ENCODE peak calls at places on chromosomes 16 and 17, in nine cellular contexts. E is PC-3, S is omental fat pad, T is nephron progenitor cell, X is RWPE1, M is neural progenitor cell, B is cardiac muscle cell, Y is fibroblast of pulmonary artery, C is heart left ventricle. L is an unnamed sample.

GRCh38 chr17:51487947-51488346 is 227.6 kb downstream of the UTP18 start:
- DNase-seq in E (peak), S (no peak), T (peak), X (peak), M (peak), B (peak), Y (no peak), C (no peak), L (no peak)

GRCh38 chr17:79323556-79323955 is 248.9 kb downstream of the ENGASE start:
- DNase-seq in E (no peak), S (no peak), T (no peak), X (no peak), M (no peak), B (no peak), Y (no peak), C (no peak), L (peak)

GRCh38 chr16:4320571-4321137 is 4.8 kb downstream of the GLIS2 start:
- DNase-seq in E (no peak), S (no peak), T (no peak), X (no peak), M (no peak), B (no peak), Y (no peak), C (no peak), L (no peak)

GRCh38 chr17:41992576-41992975 is 24.7 kb downstream of the DNAJC7 start:
- DNase-seq in E (no peak), S (no peak), T (no peak), X (no peak), M (no peak), B (no peak), Y (no peak), C (no peak), L (no peak)

GRCh38 chr16:46871587-46871986 is 12.6 kb upstream of the GPT2 start:
- DNase-seq in E (no peak), S (no peak), T (no peak), X (no peak), M (no peak), B (no peak), Y (no peak), C (no peak), L (no peak)

GRCh38 chr17:2343421-2343820 is 6.1 kb downstream of the SGSM2 start:
- DNase-seq in E (peak), S (no peak), T (no peak), X (no peak), M (no peak), B (no peak), Y (no peak), C (no peak), L (peak)

GRCh38 chr17:78774956-78775571 is 7.0 kb downstream of the CYTH1 start:
- DNase-seq in E (no peak), S (no peak), T (no peak), X (no peak), M (no peak), B (no peak), Y (no peak), C (no peak), L (no peak)

GRCh38 chr16:10881479-10882030 is 4.6 kb downstream of the CIITA start:
- DNase-seq in E (no peak), S (no peak), T (no peak), X (no peak), M (no peak), B (no peak), Y (no peak), C (no peak), L (no peak)

GRCh38 chr16:57591086-57591869 is 37.2 kb upstream of the ADGRG1 start:
- DNase-seq in E (peak), S (peak), T (peak), X (peak), M (peak), B (peak), Y (peak), C (peak), L (peak)

GRCh38 chr16:24610421-24610765 is 71.0 kb downstream of the RBBP6 start:
- DNase-seq in E (peak), S (no peak), T (peak), X (no peak), M (peak), B (peak), Y (peak), C (peak), L (peak)

GRCh38 chr17:82030470-82031302 is 792 bp upstream of the RAC3 start:
- DNase-seq in E (peak), S (no peak), T (peak), X (peak), M (peak), B (peak), Y (peak), C (peak), L (peak)

GRCh38 chr16:73771676-73772075 is 524.9 kb upstream of the PSMD7 start:
- DNase-seq in E (no peak), S (no peak), T (no peak), X (no peak), M (no peak), B (no peak), Y (peak), C (no peak), L (no peak)

GRCh38 chr17:57902117-57902799 is 52.4 kb upstream of the MRPS23 start:
- DNase-seq in E (no peak), S (no peak), T (no peak), X (no peak), M (no peak), B (no peak), Y (no peak), C (no peak), L (no peak)

GRCh38 chr17:57670769-57671545 is 74.1 kb downstream of the CCDC182 start:
- DNase-seq in E (no peak), S (no peak), T (no peak), X (no peak), M (no peak), B (no peak), Y (no peak), C (no peak), L (no peak)

GRCh38 chr17:10177921-10178788 is 20.3 kb downstream of the GAS7 start:
- DNase-seq in E (no peak), S (no peak), T (no peak), X (no peak), M (peak), B (no peak), Y (peak), C (peak), L (no peak)

GRCh38 chr16:22386976-22387375 is 12.6 kb upstream of the CDR2 start:
- DNase-seq in E (peak), S (no peak), T (no peak), X (peak), M (no peak), B (no peak), Y (peak), C (no peak), L (no peak)

GRCh38 chr16:11386791-11387546 is 41.7 kb downstream of the RMI2 start:
- DNase-seq in E (no peak), S (no peak), T (peak), X (no peak), M (peak), B (peak), Y (peak), C (peak), L (no peak)

GRCh38 chr17:60327122-60327869 is 64.6 kb downstream of the USP32 start:
- DNase-seq in E (no peak), S (no peak), T (peak), X (no peak), M (peak), B (no peak), Y (no peak), C (no peak), L (no peak)

GRCh38 chr17:36686123-36686669 is 84.8 kb downstream of the MRM1 start:
- DNase-seq in E (peak), S (no peak), T (no peak), X (peak), M (no peak), B (no peak), Y (no peak), C (no peak), L (no peak)

GRCh38 chr17:33322063-33322462 is 29.0 kb upstream of the ASIC2 start:
- DNase-seq in E (no peak), S (no peak), T (no peak), X (no peak), M (no peak), B (no peak), Y (no peak), C (no peak), L (no peak)

GRCh38 chr17:80270836-80271235 is 10.2 kb downstream of the RNF213 start:
- DNase-seq in E (peak), S (no peak), T (peak), X (peak), M (peak), B (peak), Y (peak), C (no peak), L (no peak)

GRCh38 chr17:76544123-76544915 is 4.5 kb downstream of the PRCD start:
- DNase-seq in E (no peak), S (no peak), T (peak), X (no peak), M (no peak), B (peak), Y (no peak), C (peak), L (peak)

GRCh38 chr17:79948918-79949645 is 86.6 kb downstream of the TBC1D16 start:
- DNase-seq in E (no peak), S (no peak), T (no peak), X (no peak), M (peak), B (no peak), Y (no peak), C (peak), L (no peak)

GRCh38 chr17:52298881-52299280 is 140.4 kb upstream of the CA10 start:
- DNase-seq in E (no peak), S (no peak), T (no peak), X (no peak), M (no peak), B (no peak), Y (no peak), C (no peak), L (no peak)

GRCh38 chr16:57026778-57027062 is 37.4 kb downstream of the NLRC5 start:
- DNase-seq in E (no peak), S (no peak), T (no peak), X (no peak), M (no peak), B (no peak), Y (no peak), C (no peak), L (no peak)

GRCh38 chr16:58128721-58129096 is 472 bp downstream of the CFAP20 start:
- DNase-seq in E (no peak), S (no peak), T (peak), X (no peak), M (peak), B (peak), Y (no peak), C (peak), L (no peak)

GRCh38 chr16:667113-667779 is 686 bp upstream of the RHOT2 start:
- DNase-seq in E (no peak), S (no peak), T (no peak), X (no peak), M (no peak), B (no peak), Y (no peak), C (no peak), L (no peak)

GRCh38 chr17:57803026-57803425 is 46.8 kb downstream of the MRPS23 start:
- DNase-seq in E (no peak), S (no peak), T (peak), X (no peak), M (peak), B (no peak), Y (no peak), C (no peak), L (no peak)

GRCh38 chr16:16120044-16120381 is 103.3 kb downstream of the ABCC6 start:
- DNase-seq in E (no peak), S (no peak), T (no peak), X (no peak), M (no peak), B (no peak), Y (no peak), C (no peak), L (peak)

GRCh38 chr17:79338589-79338988 is 264.0 kb downstream of the ENGASE start:
- DNase-seq in E (peak), S (no peak), T (no peak), X (peak), M (peak), B (no peak), Y (no peak), C (no peak), L (no peak)

GRCh38 chr17:37124074-37124824 is 175.5 kb downstream of the AATF start:
- DNase-seq in E (no peak), S (no peak), T (no peak), X (no peak), M (no peak), B (no peak), Y (peak), C (no peak), L (no peak)

GRCh38 chr17:81487487-81488275 is 24.9 kb downstream of the ACTG1 start:
- DNase-seq in E (peak), S (no peak), T (peak), X (peak), M (peak), B (peak), Y (peak), C (peak), L (peak)

GRCh38 chr16:85677383-85677967 is 11.3 kb downstream of the GINS2 start:
- DNase-seq in E (no peak), S (no peak), T (no peak), X (no peak), M (no peak), B (no peak), Y (no peak), C (no peak), L (peak)

GRCh38 chr17:31907342-31907975 is 6.0 kb upstream of the UTP6 start:
- DNase-seq in E (peak), S (no peak), T (no peak), X (no peak), M (no peak), B (no peak), Y (peak), C (no peak), L (peak)

GRCh38 chr17:11908711-11909146 is 88.5 kb downstream of the ZNF18 start:
- DNase-seq in E (no peak), S (no peak), T (no peak), X (no peak), M (no peak), B (no peak), Y (no peak), C (no peak), L (no peak)

GRCh38 chr16:82368041-82368440 is 198.0 kb upstream of the MPHOSPH6 start:
- DNase-seq in E (peak), S (no peak), T (peak), X (peak), M (peak), B (peak), Y (peak), C (peak), L (peak)

GRCh38 chr17:75773808-75774470 is 8.9 kb upstream of the GALK1 start:
- DNase-seq in E (no peak), S (no peak), T (no peak), X (no peak), M (no peak), B (no peak), Y (no peak), C (no peak), L (peak)

GRCh38 chr16:57859331-57859730 is 57.0 kb upstream of the KIFC3 start:
- DNase-seq in E (peak), S (no peak), T (no peak), X (peak), M (peak), B (peak), Y (peak), C (no peak), L (no peak)

GRCh38 chr17:65918921-65919546 is 272.9 kb downstream of the CEP112 start:
- DNase-seq in E (no peak), S (no peak), T (peak), X (no peak), M (peak), B (peak), Y (peak), C (no peak), L (no peak)
- TF ChIP-seq CTCF in E (peak), S (no peak), T (no peak), X (no peak), M (peak), B (peak), Y (peak), C (no peak), L (no peak)

DNA sequence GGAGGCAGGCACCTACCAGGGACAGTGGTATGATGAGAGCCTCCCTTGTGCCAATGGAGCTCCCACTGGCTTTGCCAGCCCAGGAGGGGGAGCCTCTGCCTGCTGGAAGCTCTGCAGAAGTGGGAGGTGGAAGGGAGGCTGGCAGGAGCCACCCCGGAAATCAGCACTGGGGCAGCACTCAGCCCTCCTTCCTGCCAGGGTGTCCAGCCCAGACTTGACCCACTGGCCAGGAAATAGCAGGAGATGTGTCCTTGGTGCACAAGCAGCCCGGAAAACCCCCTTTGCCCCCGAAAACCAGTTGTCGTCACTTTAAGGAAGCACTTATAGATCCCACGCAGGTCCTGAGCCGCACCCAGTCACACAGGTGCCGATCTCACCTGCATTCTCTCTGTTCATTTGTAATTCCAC is 49.3 kb upstream of the CACNG4 start:
- DNase-seq in E (peak), S (no peak), T (no peak), X (peak), M (peak), B (no peak), Y (peak), C (no peak), L (peak)
- TF ChIP-seq CTCF in E (peak), S (no peak), T (no peak), X (peak), M (peak), B (no peak), Y (peak), C (peak), L (peak)

GRCh38 chr17:17680477-17681186 is 626 bp upstream of the RAI1 start:
- DNase-seq in E (no peak), S (no peak), T (no peak), X (no peak), M (no peak), B (no peak), Y (no peak), C (no peak), L (no peak)

GRCh38 chr17:17682737-17683675 is 1.7 kb downstream of the RAI1 start:
- DNase-seq in E (peak), S (no peak), T (peak), X (no peak), M (peak), B (peak), Y (peak), C (peak), L (peak)

GRCh38 chr17:17682293-17682736 is 1.1 kb downstream of the RAI1 start:
- DNase-seq in E (peak), S (no peak), T (peak), X (no peak), M (peak), B (peak), Y (no peak), C (peak), L (peak)

GRCh38 chr17:17681187-17681743 is at the start of gene RAI1:
- DNase-seq in E (peak), S (no peak), T (peak), X (peak), M (peak), B (peak), Y (peak), C (peak), L (peak)

GRCh38 chr17:17681744-17682292 is 560 bp downstream of the RAI1 start:
- DNase-seq in E (peak), S (no peak), T (peak), X (no peak), M (peak), B (no peak), Y (no peak), C (peak), L (peak)
- TF ChIP-seq CTCF in E (no peak), S (no peak), T (no peak), X (no peak), M (peak), B (no peak), Y (no peak), C (no peak), L (no peak)

DNA sequence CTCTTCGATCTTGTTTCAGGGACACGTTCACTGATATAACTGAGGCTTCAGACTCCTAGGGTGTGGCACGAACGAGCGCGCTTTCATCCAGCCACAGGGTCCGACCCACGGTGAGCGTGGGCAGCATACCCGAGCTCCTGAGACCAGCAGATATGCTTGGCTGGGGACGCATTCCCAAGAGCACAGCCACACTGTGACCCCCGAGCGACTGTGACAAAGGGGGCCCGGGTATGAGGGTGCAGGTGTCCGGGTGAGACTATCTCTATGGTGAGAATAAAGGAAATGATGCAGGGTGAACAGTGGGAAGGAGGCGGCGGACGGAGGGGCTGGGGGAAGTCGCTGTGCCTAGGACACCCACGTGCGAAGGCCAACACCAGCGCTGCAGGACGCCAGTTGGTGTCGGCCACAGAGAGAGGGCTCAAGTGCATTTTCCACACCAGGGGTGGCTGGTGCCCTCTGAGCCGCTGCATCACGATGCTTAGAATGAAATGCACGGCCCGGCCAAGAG is 17.6 kb downstream of the RPH3AL start:
- DNase-seq in E (no peak), S (no peak), T (no peak), X (no peak), M (no peak), B (no peak), Y (no peak), C (no peak), L (peak)
- TF ChIP-seq CTCF in E (no peak), S (no peak), T (no peak), X (no peak), M (no peak), B (no peak), Y (no peak), C (no peak), L (no peak)

L was measured in mucosa of descending colon.